ENCODE peak calls at places on chromosome 10, in four cellular contexts. One of them, this sample, is unnamed.

GRCh38 chr10:114933588-114933987 is 4.4 kb upstream of the TRUB1 start:
- DNase-seq in KBM-7: no peak
- DNase-seq in CD4-positive, alpha-beta T cell: no peak
- DNase-seq in K562: no peak
- DNase-seq in this sample: no peak

GRCh38 chr10:96743988-96744585 is 23.8 kb upstream of the PIK3AP1 start:
- DNase-seq in KBM-7: peak; percentile 47
- DNase-seq in CD4-positive, alpha-beta T cell: no peak
- DNase-seq in K562: no peak
- DNase-seq in this sample: no peak

GRCh38 chr10:118237930-118238329 is 104.2 kb downstream of the FAM204A start:
- DNase-seq in KBM-7: no peak
- DNase-seq in CD4-positive, alpha-beta T cell: no peak
- DNase-seq in K562: no peak
- DNase-seq in this sample: no peak

GRCh38 chr10:63210611-63211196 is 77.6 kb downstream of the NRBF2 start:
- DNase-seq in KBM-7: no peak
- DNase-seq in CD4-positive, alpha-beta T cell: no peak
- DNase-seq in K562: no peak
- DNase-seq in this sample: no peak

GRCh38 chr10:110912374-110912773 is 6.6 kb downstream of the BBIP1 start:
- DNase-seq in KBM-7: no peak
- DNase-seq in CD4-positive, alpha-beta T cell: no peak
- DNase-seq in K562: no peak
- DNase-seq in this sample: no peak

GRCh38 chr10:20494474-20494873 is 402.6 kb downstream of the NEBL start:
- DNase-seq in KBM-7: no peak
- DNase-seq in CD4-positive, alpha-beta T cell: no peak
- DNase-seq in K562: no peak
- DNase-seq in this sample: no peak

GRCh38 chr10:117964528-117964927 is 82.2 kb downstream of the RAB11FIP2 start:
- DNase-seq in KBM-7: no peak
- DNase-seq in CD4-positive, alpha-beta T cell: no peak
- DNase-seq in K562: no peak
- DNase-seq in this sample: no peak

GRCh38 chr10:69633673-69634635 is 3.9 kb downstream of the FAM241B start:
- DNase-seq in KBM-7: no peak
- DNase-seq in CD4-positive, alpha-beta T cell: no peak
- DNase-seq in K562: no peak
- DNase-seq in this sample: no peak

GRCh38 chr10:47360419-47361040 is 12.4 kb downstream of the RBP3 start:
- DNase-seq in KBM-7: no peak
- DNase-seq in CD4-positive, alpha-beta T cell: no peak
- DNase-seq in K562: no peak
- DNase-seq in this sample: no peak

GRCh38 chr10:121527690-121528089 is 70.6 kb downstream of the FGFR2 start:
- DNase-seq in KBM-7: no peak
- DNase-seq in CD4-positive, alpha-beta T cell: no peak
- DNase-seq in K562: no peak
- DNase-seq in this sample: no peak

GRCh38 chr10:112343056-112343806 is 30.7 kb upstream of the ACSL5 start:
- DNase-seq in KBM-7: peak; percentile 14
- DNase-seq in CD4-positive, alpha-beta T cell: no peak
- DNase-seq in K562: no peak
- DNase-seq in this sample: no peak

GRCh38 chr10:84634636-84635035 is 306.2 kb downstream of the CCSER2 start:
- DNase-seq in KBM-7: no peak
- DNase-seq in CD4-positive, alpha-beta T cell: no peak
- DNase-seq in K562: no peak
- DNase-seq in this sample: no peak

GRCh38 chr10:97350138-97350537 is 15.6 kb upstream of the FRAT2 start:
- DNase-seq in KBM-7: no peak
- DNase-seq in CD4-positive, alpha-beta T cell: no peak
- DNase-seq in K562: no peak
- DNase-seq in this sample: no peak

GRCh38 chr10:93818086-93818485 is 60.4 kb downstream of the LGI1 start:
- DNase-seq in KBM-7: no peak
- DNase-seq in CD4-positive, alpha-beta T cell: no peak
- DNase-seq in K562: no peak
- DNase-seq in this sample: no peak

GRCh38 chr10:131697461-131698128 is 203.2 kb upstream of the PPP2R2D start:
- DNase-seq in KBM-7: no peak
- DNase-seq in CD4-positive, alpha-beta T cell: no peak
- DNase-seq in K562: no peak
- DNase-seq in this sample: no peak

This sample was measured in T-helper 22 cell.